ENCODE peak calls at places on chromosomes 16 and 17, in eight cellular contexts. N is small intestine; I is NCI-H1105 treated with DMSO at 0.1 percent for 48 hours; T is WERI-Rb-1; Y is stimulated activated CD4-positive, alpha-beta T cell treated with anti-CD3 and anti-CD28 coated beads, TNF-alpha, amount 100 ng/mL, for 4 hours; A is activated CD8-positive, alpha-beta T cell treated with anti-CD3 and anti-CD28 coated beads, Interleukin-2, amount 10 ng/mL, durations not matched to agents 7 days and 5 days; B is activated B cell treated with CpG ODN at 0.5 μM for 24 hours; W is lower lobe of right lung. L is an unnamed sample.

GRCh38 chr17:66123163-66123562 is 68.8 kb downstream of the CEP112 start:
- DNase-seq in N (peak), I (no peak), T (no peak), Y (no peak), A (no peak), B (no peak), W (no peak), L (no peak)

GRCh38 chr16:2512920-2513404 is 790 bp upstream of the ATP6V0C start:
- DNase-seq in N (no peak), I (peak), T (peak), Y (no peak), A (peak), B (no peak), W (peak), L (no peak)

GRCh38 chr16:89052824-89053724 is 40.6 kb upstream of the ACSF3 start:
- DNase-seq in N (peak), I (peak), T (no peak), Y (no peak), A (no peak), B (no peak), W (no peak), L (no peak)

GRCh38 chr16:50152807-50153647 is at the start of gene TENT4B:
- DNase-seq in N (peak), I (peak), T (peak), Y (peak), A (peak), B (peak), W (peak), L (peak)

GRCh38 chr17:46121841-46122485 is 71.3 kb downstream of the KANSL1 start:
- DNase-seq in N (no peak), I (no peak), T (no peak), Y (no peak), A (no peak), B (no peak), W (no peak), L (no peak)

GRCh38 chr17:62000186-62000585 is 64.9 kb downstream of the MED13 start:
- DNase-seq in N (no peak), I (no peak), T (no peak), Y (no peak), A (no peak), B (no peak), W (no peak), L (no peak)

GRCh38 chr17:64202683-64203430 is 60.2 kb downstream of the TEX2 start:
- DNase-seq in N (peak), I (no peak), T (no peak), Y (no peak), A (no peak), B (no peak), W (no peak), L (no peak)

GRCh38 chr17:72466199-72466598 is 345.4 kb downstream of the SOX9 start:
- DNase-seq in N (peak), I (no peak), T (no peak), Y (no peak), A (no peak), B (no peak), W (no peak), L (no peak)